ENCODE peak calls at places on chromosomes 12 and 14, in six cellular contexts. G, W, I, T, U and Z are unnamed samples.

GRCh38 chr14:100406505-100407131 is 83.5 kb downstream of the SLC25A47 start:
- DNase-seq in G (peak; percentile 60), W (no peak), I (peak; percentile 46), T (peak; percentile 74), U (no peak), Z (peak; percentile 67)

GRCh38 chr12:111437816-111438454 is 32.2 kb downstream of the SH2B3 start:
- DNase-seq in G (peak; percentile 98), W (peak; percentile 66), I (no peak), T (no peak), U (no peak), Z (peak; percentile 65)

GRCh38 chr14:96717116-96717515 is 80.1 kb upstream of the VRK1 start:
- DNase-seq in G (no peak), W (no peak), I (no peak), T (no peak), U (no peak), Z (no peak)

GRCh38 chr12:108603743-108604142 is 5.9 kb upstream of the TMEM119 start:
- DNase-seq in G (no peak), W (no peak), I (no peak), T (no peak), U (no peak), Z (no peak)

GRCh38 chr12:90246673-90247072 is 538.0 kb upstream of the ATP2B1 start:
- DNase-seq in G (no peak), W (no peak), I (no peak), T (no peak), U (no peak), Z (no peak)

GRCh38 chr14:97329701-97330100 is 532.5 kb downstream of the VRK1 start:
- DNase-seq in G (no peak), W (no peak), I (no peak), T (no peak), U (no peak), Z (no peak)

GRCh38 chr12:113242560-113242959 is 21.3 kb downstream of the TPCN1 start:
- DNase-seq in G (no peak), W (peak; percentile 20), I (no peak), T (no peak), U (no peak), Z (no peak)

GRCh38 chr14:75960219-75960618 is 21.6 kb downstream of the TGFB3 start:
- DNase-seq in G (no peak), W (no peak), I (no peak), T (no peak), U (no peak), Z (no peak)

GRCh38 chr12:65229441-65229840 is 49.0 kb upstream of the MSRB3 start:
- DNase-seq in G (no peak), W (no peak), I (no peak), T (no peak), U (no peak), Z (no peak)

GRCh38 chr12:110931315-110931728 is 10.9 kb upstream of the MYL2 start:
- DNase-seq in G (no peak), W (peak; percentile 93), I (no peak), T (no peak), U (no peak), Z (peak; percentile 17)

GRCh38 chr12:49233842-49234526 is 30.9 kb upstream of the TUBA1C start:
- DNase-seq in G (peak; percentile 99), W (peak; percentile 73), I (peak; percentile 45), T (peak; percentile 16), U (no peak), Z (peak; percentile 58)

GRCh38 chr14:100396266-100396795 is 73.2 kb downstream of the SLC25A47 start:
- DNase-seq in G (no peak), W (no peak), I (no peak), T (no peak), U (no peak), Z (no peak)

GRCh38 chr12:47808574-47809380 is 10.9 kb downstream of the HDAC7 start:
- DNase-seq in G (peak; percentile 88), W (no peak), I (no peak), T (no peak), U (no peak), Z (peak; percentile 25)

GRCh38 chr14:103547941-103548462 is 14.5 kb downstream of the BAG5 start:
- DNase-seq in G (no peak), W (no peak), I (no peak), T (peak; percentile 12), U (no peak), Z (no peak)

GRCh38 chr12:12925383-12925782 is 26.6 kb downstream of the GPRC5D start:
- DNase-seq in G (no peak), W (no peak), I (no peak), T (no peak), U (no peak), Z (no peak)

GRCh38 chr12:76765598-76765997 is 1.7 kb downstream of the ZDHHC17 start:
- DNase-seq in G (no peak), W (no peak), I (no peak), T (no peak), U (no peak), Z (no peak)

GRCh38 chr14:64760146-64760755 is 56.0 kb downstream of the PLEKHG3 start:
- DNase-seq in G (peak; percentile 65), W (peak; percentile 61), I (peak; percentile 70), T (peak; percentile 55), U (no peak), Z (peak; percentile 31)

GRCh38 chr12:89525002-89525823 is 617 bp upstream of the GALNT4 start:
- DNase-seq in G (peak; percentile 74), W (peak; percentile 50), I (peak; percentile 52), T (peak; percentile 43), U (no peak), Z (peak; percentile 58)

DNA sequence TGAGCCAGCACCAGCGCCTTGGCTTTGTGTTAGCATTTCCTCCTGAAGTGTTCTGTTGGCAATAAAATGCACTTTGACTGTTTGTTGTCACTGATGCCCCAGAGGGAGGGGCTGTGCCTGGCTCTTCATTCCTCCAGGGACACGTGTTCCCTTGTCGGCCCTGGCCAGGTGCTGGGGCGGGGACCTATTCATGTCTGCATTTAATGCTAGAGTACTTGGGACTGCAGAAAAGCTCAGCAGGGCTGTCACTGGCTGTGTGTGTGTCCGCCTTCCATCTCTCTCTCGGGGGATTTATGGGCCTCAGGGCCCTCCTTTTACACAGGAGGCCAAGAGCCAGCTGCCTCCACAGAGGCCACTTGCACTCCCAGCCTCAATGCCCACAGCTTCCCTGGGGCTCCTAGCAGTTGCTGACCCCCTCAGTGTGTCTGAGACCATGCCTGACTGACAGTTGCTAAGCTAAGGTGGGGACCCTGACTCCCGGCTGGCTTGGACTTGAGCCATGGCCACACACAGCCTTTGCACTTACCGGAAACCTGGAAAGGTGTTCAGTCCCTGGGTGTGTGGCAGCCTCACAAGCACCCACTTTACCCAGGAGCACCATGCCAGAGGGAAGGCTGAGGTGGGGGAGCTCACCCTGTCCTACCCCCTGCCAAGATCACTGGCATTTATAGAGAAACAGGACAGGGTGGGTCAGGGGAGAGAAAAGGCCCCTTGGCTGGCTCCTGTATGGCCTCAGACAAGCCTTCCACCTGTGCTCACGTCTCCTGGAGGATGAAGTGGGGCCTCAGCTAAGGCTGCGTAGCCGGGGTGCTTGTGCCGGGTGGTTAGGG is 27.8 kb downstream of the HIP1R start:
- DNase-seq in G (no peak), W (peak; percentile 36), I (peak; percentile 77), T (peak; percentile 68), U (no peak), Z (peak; percentile 60)
- TF ChIP-seq POLR2A in G (no peak), W (no peak), I (no peak), T (no peak), U (no peak), Z (no peak)

DNA sequence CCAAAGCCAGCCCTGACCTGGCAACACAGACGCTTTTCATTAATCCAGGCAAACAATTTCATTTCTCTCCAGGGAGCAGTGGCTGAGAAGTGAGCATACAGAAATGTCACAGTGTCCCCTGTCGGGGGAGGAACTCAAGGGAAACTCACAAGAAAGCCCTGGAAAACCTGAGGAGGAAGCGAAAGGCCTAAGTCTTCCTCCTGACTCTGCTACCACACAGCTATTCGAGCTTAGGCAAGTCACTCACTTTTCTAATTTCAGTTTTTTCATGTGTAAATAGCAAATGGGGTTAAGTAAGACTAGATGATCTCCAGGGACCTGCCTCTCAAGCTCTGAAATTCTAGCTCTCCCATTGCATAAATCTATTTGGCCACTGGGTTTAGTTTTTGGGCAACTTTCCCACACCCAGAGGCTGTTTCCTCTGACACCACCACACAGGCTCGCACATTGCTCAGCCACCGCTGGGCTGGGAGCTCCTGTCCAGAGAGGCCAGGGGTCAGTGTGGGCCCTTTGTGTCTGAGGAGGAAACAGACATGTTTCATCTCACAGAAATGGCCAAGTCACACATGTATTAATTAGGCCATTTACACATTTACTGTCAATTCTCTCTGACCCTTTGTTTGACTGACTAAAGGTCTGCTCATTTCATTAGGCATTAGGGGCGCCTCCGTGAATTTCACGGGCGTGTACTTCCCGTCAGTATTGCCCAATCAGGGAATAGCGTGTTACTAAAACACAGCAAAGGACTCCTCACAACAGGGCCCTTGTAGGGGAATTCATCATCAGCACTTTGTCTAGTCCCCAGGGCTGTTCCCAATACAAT is 9.8 kb upstream of the PNMA1 start:
- DNase-seq in G (peak; percentile 87), W (peak; percentile 84), I (peak; percentile 63), T (peak; percentile 53), U (peak; percentile 93), Z (peak; percentile 83)
- TF ChIP-seq POLR2A in G (no peak), W (no peak), I (no peak), T (no peak), U (peak; percentile 57), Z (no peak)

GRCh38 chr12:95546491-95546813 is 4.8 kb downstream of the USP44 start:
- DNase-seq in G (no peak), W (no peak), I (no peak), T (no peak), U (no peak), Z (no peak)

GRCh38 chr12:95547522-95548055 is 3.7 kb downstream of the USP44 start:
- DNase-seq in G (no peak), W (no peak), I (no peak), T (no peak), U (no peak), Z (no peak)

GRCh38 chr12:95549392-95550084 is 1.7 kb downstream of the USP44 start:
- DNase-seq in G (no peak), W (no peak), I (no peak), T (no peak), U (no peak), Z (no peak)

GRCh38 chr12:95548056-95548538 is 3.2 kb downstream of the USP44 start:
- DNase-seq in G (no peak), W (peak; percentile 31), I (peak; percentile 29), T (peak; percentile 48), U (no peak), Z (peak; percentile 49)

DNA sequence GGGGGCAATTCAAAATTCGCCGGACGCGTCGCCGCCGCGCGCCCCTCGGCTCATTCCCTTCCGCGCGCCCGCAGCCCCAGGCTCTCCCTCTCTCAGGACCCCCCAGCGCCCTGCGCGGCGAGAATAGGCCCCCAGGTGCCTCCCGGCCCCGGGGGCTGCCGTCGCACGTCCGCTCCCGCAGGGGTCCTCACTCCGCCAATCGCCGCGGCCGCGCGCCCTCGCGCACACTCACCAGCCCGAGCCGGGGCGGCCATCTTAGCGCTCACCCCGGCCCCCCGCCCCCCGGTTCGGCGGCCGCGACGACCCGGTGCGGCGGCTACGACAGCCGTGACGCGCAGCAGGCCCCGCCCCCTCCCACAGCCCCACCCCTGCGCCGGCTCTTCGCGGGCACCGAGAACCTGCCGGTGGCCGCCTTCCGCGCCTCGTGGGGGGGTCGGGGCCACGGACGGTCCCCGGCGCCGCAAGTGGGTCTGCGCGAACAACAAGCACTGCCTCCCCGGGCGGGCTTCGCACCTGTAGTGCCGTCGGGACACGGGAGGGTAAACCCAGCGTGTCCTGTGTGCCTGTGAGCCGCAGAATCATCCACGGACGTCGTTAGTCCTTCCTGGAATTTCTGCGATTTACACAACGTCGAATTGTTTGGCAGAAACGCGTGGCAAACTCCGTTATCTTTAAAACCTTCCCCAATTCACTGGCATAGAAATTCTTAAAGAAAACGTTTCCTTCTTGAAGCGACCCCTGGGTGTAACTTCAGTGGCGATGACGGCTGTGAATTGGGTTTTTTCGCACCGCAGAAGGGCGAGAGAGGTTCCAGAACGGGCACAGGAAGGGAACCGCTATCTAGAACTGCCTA is 2.5 kb downstream of the USP44 start:
- DNase-seq in G (no peak), W (peak; percentile 46), I (peak; percentile 48), T (peak; percentile 72), U (no peak), Z (peak; percentile 68)
- TF ChIP-seq POLR2A in G (no peak), W (no peak), I (no peak), T (peak; percentile 65), U (no peak), Z (peak; percentile 42)

GRCh38 chr12:132579747-132580146 is 30.6 kb downstream of the LRCOL1 start:
- DNase-seq in G (no peak), W (no peak), I (no peak), T (no peak), U (peak; percentile 92), Z (no peak)
- TF ChIP-seq POLR2A in G (no peak), W (no peak), I (no peak), T (no peak), U (no peak), Z (no peak)